ENCODE peak calls at places on chromosomes 5 and 9, in five cellular contexts. One of them, this sample, is unnamed. For H3K4me1, the result is how much of the 10 kb centered on the place peaks cover.

GRCh38 chr9:94805585-94805984 is 79.1 kb downstream of the AOPEP start:
- DNase-seq in suprapubic skin: no peak
- DNase-seq in HCT116: peak
- DNase-seq in breast epithelium: no peak
- DNase-seq in HepG2: no peak
- DNase-seq in this sample: no peak

GRCh38 chr5:5424736-5425135 is 2.3 kb downstream of the ICE1 start:
- DNase-seq in HepG2: no peak
- DNase-seq in HCT116: no peak
- DNase-seq in suprapubic skin: no peak
- DNase-seq in breast epithelium: no peak
- DNase-seq in this sample: peak

GRCh38 chr9:91771027-91771426 is 179.0 kb downstream of the ROR2 start:
- DNase-seq in HCT116: no peak
- DNase-seq in breast epithelium: no peak
- DNase-seq in suprapubic skin: no peak
- DNase-seq in HepG2: no peak
- DNase-seq in this sample: no peak

GRCh38 chr5:9198399-9198798 is 347.5 kb downstream of the SEMA5A start:
- DNase-seq in breast epithelium: no peak
- DNase-seq in HCT116: no peak
- DNase-seq in suprapubic skin: no peak
- DNase-seq in HepG2: no peak
- DNase-seq in this sample: peak

GRCh38 chr5:58040044-58040443 is 419.8 kb downstream of the PLK2 start:
- DNase-seq in breast epithelium: no peak
- DNase-seq in HCT116: no peak
- DNase-seq in HepG2: no peak
- DNase-seq in suprapubic skin: no peak
- DNase-seq in this sample: no peak

GRCh38 chr5:135034963-135035677 is 1.1 kb upstream of the PITX1 start:
- DNase-seq in HepG2: no peak
- DNase-seq in suprapubic skin: no peak
- DNase-seq in HCT116: no peak
- DNase-seq in breast epithelium: no peak
- DNase-seq in this sample: no peak

GRCh38 chr5:135545115-135545514 is 9.4 kb upstream of the NEUROG1 start:
- DNase-seq in HepG2: no peak
- DNase-seq in suprapubic skin: no peak
- DNase-seq in breast epithelium: no peak
- DNase-seq in HCT116: no peak
- DNase-seq in this sample: no peak

GRCh38 chr5:176780951-176781350 is 29.4 kb upstream of the UNC5A start:
- DNase-seq in breast epithelium: peak
- DNase-seq in HCT116: no peak
- DNase-seq in suprapubic skin: peak
- DNase-seq in HepG2: peak
- DNase-seq in this sample: no peak

GRCh38 chr5:149549461-149550266 is 1.6 kb downstream of the CSNK1A1 start:
- DNase-seq in breast epithelium: no peak
- DNase-seq in HepG2: peak
- DNase-seq in HCT116: peak
- DNase-seq in suprapubic skin: peak
- DNase-seq in this sample: no peak

GRCh38 chr5:21807953-21808352 is 1045.2 kb downstream of the CDH12 start:
- DNase-seq in HCT116: no peak
- DNase-seq in suprapubic skin: no peak
- DNase-seq in HepG2: no peak
- DNase-seq in breast epithelium: no peak
- DNase-seq in this sample: no peak

GRCh38 chr9:98150726-98151125 is 31.7 kb upstream of the TRIM14 start:
- DNase-seq in suprapubic skin: no peak
- DNase-seq in HepG2: no peak
- DNase-seq in breast epithelium: no peak
- DNase-seq in HCT116: no peak
- DNase-seq in this sample: no peak

GRCh38 chr9:35686222-35687203 is 3.2 kb downstream of the TPM2 start:
- DNase-seq in HCT116: no peak
- DNase-seq in HepG2: no peak
- DNase-seq in breast epithelium: no peak
- DNase-seq in suprapubic skin: no peak
- DNase-seq in this sample: no peak

GRCh38 chr5:88691945-88692868 is 190.8 kb downstream of the MEF2C start:
- DNase-seq in HCT116: no peak
- DNase-seq in breast epithelium: no peak
- DNase-seq in HepG2: no peak
- DNase-seq in suprapubic skin: no peak
- DNase-seq in this sample: no peak

GRCh38 chr5:35903631-35904203 is 34.7 kb downstream of the CAPSL start:
- DNase-seq in HCT116: no peak
- DNase-seq in breast epithelium: no peak
- DNase-seq in suprapubic skin: no peak
- DNase-seq in HepG2: no peak
- DNase-seq in this sample: no peak
- H3K4me1 ChIP-seq in HCT116: under half
- H3K4me1 ChIP-seq in breast epithelium: under half
- H3K4me1 ChIP-seq in suprapubic skin: under half
- H3K4me1 ChIP-seq in HepG2: under half
- H3K4me1 ChIP-seq in this sample: under half

DNA sequence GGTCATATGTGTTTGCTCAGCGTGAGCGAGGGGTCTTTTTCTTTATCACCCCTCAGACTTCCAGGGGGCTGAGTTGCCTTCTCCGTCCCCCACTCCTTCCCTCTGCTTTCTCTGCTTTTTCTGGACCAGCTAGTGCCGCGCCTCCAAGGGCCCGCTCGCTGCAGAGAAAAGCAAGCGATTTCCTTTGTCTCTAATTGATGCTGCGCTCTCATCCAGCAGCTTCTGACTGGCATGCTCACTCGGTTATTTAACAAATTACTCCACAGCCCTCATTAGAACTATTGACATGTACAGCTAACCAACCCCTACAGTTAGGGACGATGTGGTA is 288.0 kb downstream of the ELAVL2 start:
- DNase-seq in HepG2: no peak
- DNase-seq in suprapubic skin: no peak
- DNase-seq in HCT116: no peak
- DNase-seq in breast epithelium: no peak
- DNase-seq in this sample: no peak
- H3K4me3 ChIP-seq in HepG2: no peak
- H3K4me3 ChIP-seq in suprapubic skin: peak
- H3K4me3 ChIP-seq in HCT116: no peak
- H3K4me3 ChIP-seq in breast epithelium: no peak
- H3K4me3 ChIP-seq in this sample: no peak

DNA sequence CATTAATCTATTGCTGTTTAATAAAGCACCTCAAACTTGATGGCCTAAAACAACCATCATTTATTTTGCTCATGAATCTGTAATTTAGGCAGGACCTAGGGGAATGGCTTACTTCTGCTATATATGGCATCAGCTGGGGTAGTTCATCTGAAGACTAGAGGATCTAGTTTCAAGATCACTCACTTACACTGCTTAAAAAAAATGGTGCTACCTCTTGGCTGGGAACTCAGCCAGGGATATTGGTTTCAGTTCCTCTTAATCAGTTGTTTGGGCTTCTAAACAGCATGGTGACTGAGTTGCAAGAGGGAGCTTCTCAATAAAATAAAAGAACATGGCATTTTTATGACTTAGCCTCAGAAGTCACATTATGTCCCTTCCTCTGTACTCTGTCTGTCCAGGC is 142.0 kb downstream of the FAM114A2 start:
- DNase-seq in HCT116: no peak
- DNase-seq in breast epithelium: no peak
- DNase-seq in HepG2: no peak
- DNase-seq in suprapubic skin: no peak
- DNase-seq in this sample: no peak
- TF ChIP-seq POLR2AphosphoS5 in HCT116: no peak
- TF ChIP-seq POLR2AphosphoS5 in breast epithelium: no peak
- TF ChIP-seq POLR2AphosphoS5 in HepG2: no peak
- TF ChIP-seq POLR2AphosphoS5 in suprapubic skin: no peak
- TF ChIP-seq POLR2AphosphoS5 in this sample: no peak

DNA sequence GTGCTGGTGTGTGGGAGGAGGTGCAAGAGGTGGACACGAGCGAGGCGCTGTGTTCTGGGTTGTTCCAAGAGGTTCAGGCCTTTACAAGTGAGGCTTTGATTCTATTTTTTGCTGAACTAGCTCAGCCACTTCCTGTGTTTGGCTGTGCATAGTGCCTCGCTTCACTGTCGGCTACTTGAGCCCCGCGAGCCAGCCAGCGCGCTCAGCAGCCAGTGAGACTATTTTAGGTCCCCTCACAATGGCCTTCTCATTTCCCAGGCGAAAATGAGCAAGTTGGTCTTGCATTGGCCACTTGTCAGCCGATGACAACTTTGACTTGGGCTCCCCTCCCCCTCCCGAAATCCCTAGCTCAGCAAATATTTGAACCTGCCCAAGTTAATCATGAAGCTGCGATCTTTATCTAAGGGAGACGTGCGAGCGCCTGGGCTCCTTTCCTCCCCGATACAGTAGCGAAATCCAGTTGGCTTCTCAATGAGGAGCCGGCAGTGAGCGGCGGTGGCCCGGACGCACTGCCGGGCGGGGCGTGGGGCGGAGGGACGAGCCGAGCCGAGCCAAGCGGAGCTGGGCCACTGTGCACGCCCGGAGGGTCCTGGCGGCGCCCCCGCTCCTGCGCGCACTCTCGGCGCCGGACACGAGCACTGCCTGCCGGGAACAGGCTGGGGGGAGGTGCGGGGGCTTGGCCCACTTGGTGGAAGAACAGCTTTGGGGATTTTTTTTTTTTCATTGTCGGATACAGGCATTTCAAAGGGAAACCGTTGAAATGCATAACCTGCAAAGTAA is 72.6 kb downstream of the PIK3R1 start:
- DNase-seq in breast epithelium: peak
- DNase-seq in suprapubic skin: no peak
- DNase-seq in HepG2: peak
- DNase-seq in HCT116: no peak
- DNase-seq in this sample: no peak
- H3K4me1 ChIP-seq in breast epithelium: under half
- H3K4me1 ChIP-seq in suprapubic skin: half or more
- H3K4me1 ChIP-seq in HepG2: half or more
- H3K4me1 ChIP-seq in HCT116: under half
- H3K4me1 ChIP-seq in this sample: half or more

GRCh38 chr5:1324719-1325190 is 20.1 kb downstream of the CLPTM1L start:
- DNase-seq in breast epithelium: peak
- DNase-seq in suprapubic skin: peak
- DNase-seq in HepG2: no peak
- DNase-seq in HCT116: no peak
- DNase-seq in this sample: no peak

GRCh38 chr5:1324301-1324700 is 20.6 kb downstream of the CLPTM1L start:
- DNase-seq in HCT116: no peak
- DNase-seq in breast epithelium: peak
- DNase-seq in suprapubic skin: peak
- DNase-seq in HepG2: no peak
- DNase-seq in this sample: no peak

GRCh38 chr5:1323803-1324173 is 21.1 kb downstream of the CLPTM1L start:
- DNase-seq in breast epithelium: no peak
- DNase-seq in HCT116: no peak
- DNase-seq in HepG2: no peak
- DNase-seq in suprapubic skin: no peak
- DNase-seq in this sample: no peak

GRCh38 chr5:1325191-1325741 is 19.6 kb downstream of the CLPTM1L start:
- DNase-seq in suprapubic skin: peak
- DNase-seq in HepG2: no peak
- DNase-seq in HCT116: no peak
- DNase-seq in breast epithelium: peak
- DNase-seq in this sample: no peak

GRCh38 chr5:1325870-1326546 is 18.9 kb downstream of the CLPTM1L start:
- DNase-seq in HCT116: no peak
- DNase-seq in suprapubic skin: peak
- DNase-seq in HepG2: no peak
- DNase-seq in breast epithelium: peak
- DNase-seq in this sample: no peak
- H3K4me3 ChIP-seq in HCT116: no peak
- H3K4me3 ChIP-seq in suprapubic skin: no peak
- H3K4me3 ChIP-seq in HepG2: no peak
- H3K4me3 ChIP-seq in breast epithelium: no peak
- H3K4me3 ChIP-seq in this sample: no peak